ENCODE peak calls at places on chromosomes 2 and 18, in five cellular contexts. M is effector memory CD4-positive, alpha-beta T cell; Y is A549; P is glomerular endothelial cell; Q is SW480. J is an unnamed sample.
A peak's percentile ranks its signal among the peaks of the same experiment; 100 is the strongest.

GRCh38 chr18:46338213-46338612 is 234.0 kb downstream of the HAUS1 start:
- DNase-seq in Q (no peak), Y (no peak), P (no peak), M (no peak), J (no peak)

GRCh38 chr2:226136739-226137138 is 662.9 kb downstream of the IRS1 start:
- DNase-seq in Y (no peak), M (no peak), P (no peak), Q (no peak), J (no peak)

GRCh38 chr18:9535430-9535972 is 60.2 kb downstream of the RALBP1 start:
- DNase-seq in Y (no peak), Q (no peak), M (no peak), P (no peak), J (no peak)

GRCh38 chr2:199979841-199980628 is 24.7 kb downstream of the MAIP1 start:
- DNase-seq in M (peak; percentile 50), Y (peak; percentile 41), Q (peak; percentile 49), P (no peak), J (peak; percentile 83)

GRCh38 chr2:189096769-189097447 is 82.7 kb downstream of the COL5A2 start:
- DNase-seq in M (no peak), Q (peak; percentile 73), Y (peak; percentile 7), P (peak; percentile 56), J (no peak)

GRCh38 chr2:55232863-55233657 is 572 bp downstream of the RPS27A start:
- DNase-seq in Y (no peak), P (no peak), Q (peak; percentile 22), M (peak; percentile 49), J (peak; percentile 47)

GRCh38 chr2:169081551-169081950 is 12.2 kb downstream of the DHRS9 start:
- DNase-seq in Y (no peak), M (no peak), P (no peak), Q (no peak), J (no peak)

GRCh38 chr2:1771626-1772280 is 27.4 kb upstream of the PXDN start:
- DNase-seq in Q (no peak), M (no peak), Y (no peak), P (no peak), J (no peak)

GRCh38 chr2:222813177-222813843 is 47.5 kb upstream of the ACSL3 start:
- DNase-seq in P (no peak), Y (no peak), Q (no peak), M (no peak), J (no peak)

GRCh38 chr2:44533508-44533907 is 171.8 kb downstream of the CAMKMT start:
- DNase-seq in Y (no peak), P (no peak), M (no peak), Q (no peak), J (no peak)

GRCh38 chr18:52341617-52342381 is 1.8 kb downstream of the DCC start:
- DNase-seq in P (no peak), Y (no peak), M (no peak), Q (no peak), J (no peak)

GRCh38 chr2:12504443-12504842 is 212.3 kb upstream of the TRIB2 start:
- DNase-seq in Y (no peak), Q (no peak), M (no peak), P (no peak), J (no peak)

GRCh38 chr2:157254041-157254440 is 3.5 kb upstream of the GALNT5 start:
- DNase-seq in M (no peak), Q (no peak), Y (no peak), P (no peak), J (no peak)

GRCh38 chr2:112150447-112150846 is 12.3 kb downstream of the FBLN7 start:
- DNase-seq in Q (no peak), M (no peak), P (peak; percentile 50), Y (no peak), J (no peak)

GRCh38 chr18:44693030-44693784 is 12.5 kb downstream of the SETBP1 start:
- DNase-seq in M (no peak), Y (no peak), P (no peak), Q (no peak), J (no peak)

GRCh38 chr2:224146356-224147160 is 107.5 kb upstream of the SERPINE2 start:
- DNase-seq in M (no peak), Y (no peak), P (no peak), Q (no peak), J (no peak)

GRCh38 chr2:20091305-20091991 is 40.0 kb upstream of the LAPTM4A start:
- DNase-seq in P (no peak), Y (peak; percentile 49), Q (no peak), M (no peak), J (no peak)

GRCh38 chr2:159968282-159968900 is 94.0 kb downstream of the PLA2R1 start:
- DNase-seq in Y (peak; percentile 18), P (no peak), M (no peak), Q (peak; percentile 40), J (no peak)

GRCh38 chr2:143251680-143252079 is 122.5 kb downstream of the ARHGAP15 start:
- DNase-seq in P (no peak), M (no peak), Y (no peak), Q (no peak), J (no peak)

GRCh38 chr2:105537466-105537865 is 138.6 kb upstream of the FHL2 start:
- DNase-seq in Q (no peak), Y (no peak), P (no peak), M (no peak), J (no peak)

GRCh38 chr2:173881886-173882285 is 83.3 kb downstream of the SP3 start:
- DNase-seq in Q (no peak), M (no peak), P (no peak), Y (no peak), J (no peak)

GRCh38 chr2:202797944-202798343 is 73.6 kb downstream of the ICA1L start:
- DNase-seq in P (no peak), Q (no peak), Y (no peak), M (no peak), J (no peak)

GRCh38 chr2:171084128-171084527 is 76.6 kb downstream of the TLK1 start:
- DNase-seq in M (no peak), Q (no peak), Y (no peak), P (no peak), J (no peak)

GRCh38 chr2:6644261-6644660 is 221.4 kb downstream of the CMPK2 start:
- DNase-seq in Y (no peak), Q (no peak), M (no peak), P (no peak), J (no peak)

GRCh38 chr2:143839456-143839855 is 680.5 kb downstream of the ZEB2 start:
- DNase-seq in Y (no peak), M (no peak), P (no peak), Q (no peak), J (no peak)

GRCh38 chr18:78932281-78932680 is 47.3 kb upstream of the SALL3 start:
- DNase-seq in M (no peak), Y (no peak), P (no peak), Q (no peak), J (no peak)

GRCh38 chr2:26316041-26316440 is 29.9 kb upstream of the SELENOI start:
- DNase-seq in M (no peak), Q (no peak), Y (peak; percentile 35), P (no peak), J (no peak)